ENCODE peak calls at places on chromosomes 12 and 14, in four cellular contexts. P is Peyer's patch, C is left ventricle myocardium inferior, O is Calu3. Q is an unnamed sample.

GRCh38 chr14:47332099-47332498 is 343.3 kb downstream of the MDGA2 start:
- DNase-seq in P (no peak), C (no peak), O (no peak), Q (no peak)

GRCh38 chr14:93936245-93936644 is 9.1 kb downstream of the FAM181A start:
- DNase-seq in O (peak), C (no peak), P (no peak), Q (no peak)

GRCh38 chr12:96094201-96094600 is 58.8 kb upstream of the LTA4H start:
- DNase-seq in C (no peak), O (peak), P (no peak), Q (no peak)

GRCh38 chr12:105479710-105480109 is 149.2 kb downstream of the C12orf75 start:
- DNase-seq in C (no peak), P (no peak), O (no peak), Q (no peak)

GRCh38 chr12:64412458-64412857 is 8.3 kb downstream of the XPOT start:
- DNase-seq in C (no peak), O (no peak), P (no peak), Q (no peak)

GRCh38 chr12:95083471-95083870 is 10.1 kb upstream of the NR2C1 start:
- DNase-seq in P (no peak), C (no peak), O (no peak), Q (no peak)

GRCh38 chr12:48189331-48190125 is 6.1 kb downstream of the CCDC184 start:
- DNase-seq in C (peak), P (peak), O (peak), Q (no peak)

GRCh38 chr14:26993541-26993940 is 395.7 kb upstream of the NOVA1 start:
- DNase-seq in C (no peak), O (no peak), P (no peak), Q (no peak)

GRCh38 chr14:54524410-54524809 is 14.7 kb downstream of the CGRRF1 start:
- DNase-seq in P (no peak), O (no peak), C (no peak), Q (no peak)

GRCh38 chr12:47988073-47989022 is 15.9 kb downstream of the COL2A1 start:
- DNase-seq in O (no peak), P (peak), C (no peak), Q (no peak)

GRCh38 chr12:20368653-20369163 is 371 bp downstream of the PDE3A start:
- DNase-seq in C (peak), O (peak), P (peak), Q (no peak)

GRCh38 chr12:43816168-43816567 is 10.1 kb upstream of the TWF1 start:
- DNase-seq in C (no peak), P (no peak), O (no peak), Q (no peak)

GRCh38 chr12:32419520-32419960 is 20.2 kb downstream of the FGD4 start:
- DNase-seq in O (no peak), C (no peak), P (no peak), Q (no peak)

GRCh38 chr12:96670334-96670899 is 181.0 kb downstream of the CFAP54 start:
- DNase-seq in C (no peak), O (no peak), P (no peak), Q (no peak)

GRCh38 chr14:96213871-96214465 is 9.3 kb downstream of the BDKRB2 start:
- DNase-seq in P (no peak), C (no peak), O (no peak), Q (no peak)

GRCh38 chr12:29239336-29239735 is 90.3 kb downstream of the FAR2 start:
- DNase-seq in O (no peak), C (no peak), P (no peak), Q (no peak)

GRCh38 chr12:107359382-107359781 is 266.0 kb upstream of the CRY1 start:
- DNase-seq in C (no peak), P (no peak), O (no peak), Q (no peak)

GRCh38 chr14:94330857-94331256 is 7.7 kb upstream of the SERPINA6 start:
- DNase-seq in P (no peak), C (no peak), O (no peak), Q (no peak)

GRCh38 chr12:104303538-104304151 is at the start of gene EID3:
- DNase-seq in P (peak), C (peak), O (no peak), Q (peak)

GRCh38 chr14:24979725-24980239 is 70.2 kb downstream of the STXBP6 start:
- DNase-seq in C (no peak), P (no peak), O (no peak), Q (no peak)

GRCh38 chr14:32078794-32079663 is 1.9 kb downstream of the ARHGAP5 start:
- DNase-seq in O (no peak), P (no peak), C (no peak), Q (no peak)

GRCh38 chr14:104657114-104657524 is 32.3 kb upstream of the INF2 start:
- DNase-seq in P (peak), O (no peak), C (no peak), Q (peak)

GRCh38 chr12:28771961-28772360 is 377.1 kb upstream of the FAR2 start:
- DNase-seq in P (no peak), O (no peak), C (no peak), Q (no peak)

GRCh38 chr14:41297961-41298690 is 308.6 kb upstream of the LRFN5 start:
- DNase-seq in O (no peak), C (no peak), P (no peak), Q (no peak)

GRCh38 chr14:49594347-49595089 is 4.2 kb upstream of the LRR1 start:
- DNase-seq in P (peak), O (no peak), C (no peak), Q (no peak)

GRCh38 chr12:69095765-69096477 is 143.4 kb upstream of the CPSF6 start:
- DNase-seq in O (no peak), P (no peak), C (no peak), Q (no peak)

GRCh38 chr12:93229494-93230310 is 148.0 kb upstream of the NUDT4 start:
- DNase-seq in P (no peak), C (no peak), O (no peak), Q (no peak)

GRCh38 chr12:32714772-32715171 is 35.7 kb downstream of the DNM1L start:
- DNase-seq in C (no peak), O (no peak), P (no peak), Q (no peak)

GRCh38 chr12:66409195-66409871 is 107.0 kb downstream of the HELB start:
- DNase-seq in C (no peak), O (peak), P (peak), Q (no peak)

GRCh38 chr14:49408187-49408963 is 177.8 kb downstream of the RPS29 start:
- DNase-seq in C (no peak), P (no peak), O (no peak), Q (no peak)

GRCh38 chr14:63857467-63858030 is 4.7 kb downstream of the SYNE2 start:
- DNase-seq in C (no peak), O (no peak), P (no peak), Q (no peak)

Q was measured in Right ventricle myocardium inferior.